ENCODE peak calls at places on chromosomes 2 and 18, in five cellular contexts. L is AG04450, I is K562, R is breast epithelium, M is choroid plexus epithelial cell. F is an unnamed sample.

GRCh38 chr18:73446502-73446901 is 578.7 kb upstream of the NETO1 start:
- DNase-seq in R (no peak), L (no peak), M (no peak), I (no peak), F (no peak)

GRCh38 chr2:164910091-164910899 is 45.0 kb downstream of the SLC38A11 start:
- DNase-seq in L (peak), I (peak), R (no peak), M (peak), F (no peak)

GRCh38 chr18:58097127-58097906 is 53.3 kb downstream of the NEDD4L start:
- DNase-seq in M (no peak), R (no peak), I (no peak), L (no peak), F (no peak)

GRCh38 chr2:8312861-8313768 is 368.7 kb upstream of the ID2 start:
- DNase-seq in M (no peak), I (peak), R (no peak), L (no peak), F (no peak)

GRCh38 chr2:63660060-63660459 is 71.3 kb downstream of the MDH1 start:
- DNase-seq in R (no peak), I (no peak), M (no peak), L (no peak), F (no peak)

GRCh38 chr2:198440833-198441232 is 636.4 kb downstream of the PLCL1 start:
- DNase-seq in I (no peak), M (no peak), L (no peak), R (no peak), F (no peak)

GRCh38 chr2:42614838-42615237 is 46.4 kb downstream of the MTA3 start:
- DNase-seq in I (no peak), R (no peak), L (no peak), M (no peak), F (no peak)

GRCh38 chr2:109067829-109068152 is 61.2 kb upstream of the SH3RF3 start:
- DNase-seq in M (no peak), R (no peak), I (no peak), L (no peak), F (no peak)

GRCh38 chr2:191637182-191638078 is 40.5 kb upstream of the NABP1 start:
- DNase-seq in L (no peak), I (peak), R (no peak), M (peak), F (no peak)

GRCh38 chr2:37877457-37878315 is 47.4 kb upstream of the RMDN2 start:
- DNase-seq in L (no peak), I (peak), M (peak), R (no peak), F (no peak)

GRCh38 chr2:148643998-148644884 is at the start of gene EPC2:
- DNase-seq in I (peak), M (peak), R (peak), L (peak), F (no peak)

GRCh38 chr2:207341816-207342215 is 176.1 kb upstream of the KLF7 start:
- DNase-seq in I (peak), R (no peak), M (peak), L (no peak), F (no peak)

GRCh38 chr2:240297553-240298315 is 137.7 kb upstream of the GPC1 start:
- DNase-seq in L (no peak), I (no peak), M (no peak), R (no peak), F (no peak)

DNA sequence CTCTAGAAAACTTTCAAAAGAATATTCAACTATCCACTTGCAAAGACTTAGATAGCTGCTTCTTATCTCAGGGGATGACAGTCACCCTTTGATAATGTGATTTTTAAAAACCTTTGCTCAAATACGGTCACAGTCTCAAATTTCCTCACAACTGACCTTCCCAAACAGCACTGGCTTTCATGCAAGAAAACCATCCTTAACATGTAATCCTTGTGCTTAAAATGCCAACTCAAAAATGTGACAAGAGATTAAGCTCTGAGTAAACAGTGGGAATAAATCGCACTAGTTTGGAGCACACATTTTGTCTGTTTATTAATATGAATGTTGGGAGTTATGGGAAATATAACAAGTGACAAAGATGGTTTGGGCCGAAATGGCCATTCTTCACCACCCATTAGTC is 87.5 kb upstream of the CCBE1 start:
- DNase-seq in R (no peak), L (no peak), I (no peak), M (no peak), F (no peak)
- H3K4me3 ChIP-seq in R (no peak), L (no peak), I (no peak), M (no peak), F (no peak)

GRCh38 chr2:529425-529824 is 147.8 kb downstream of the TMEM18 start:
- DNase-seq in L (no peak), I (peak), M (peak), R (no peak), F (no peak)
- TF ChIP-seq CTCF in L (no peak), I (peak), M (peak), R (peak), F (no peak)

GRCh38 chr2:122481244-122481622 is 725.8 kb downstream of the TSN start:
- DNase-seq in M (no peak), L (no peak), R (no peak), I (no peak), F (no peak)
- H3K4me3 ChIP-seq in M (no peak), L (no peak), R (no peak), I (no peak), F (no peak)

GRCh38 chr2:84373866-84374265 is 85.2 kb downstream of the SUCLG1 start:
- DNase-seq in I (no peak), R (no peak), M (no peak), L (no peak), F (no peak)

GRCh38 chr2:84378960-84379359 is 80.1 kb downstream of the SUCLG1 start:
- DNase-seq in R (no peak), M (no peak), L (no peak), I (no peak), F (no peak)

GRCh38 chr2:84375020-84375419 is 84.1 kb downstream of the SUCLG1 start:
- DNase-seq in I (no peak), L (no peak), M (no peak), R (no peak), F (no peak)

DNA sequence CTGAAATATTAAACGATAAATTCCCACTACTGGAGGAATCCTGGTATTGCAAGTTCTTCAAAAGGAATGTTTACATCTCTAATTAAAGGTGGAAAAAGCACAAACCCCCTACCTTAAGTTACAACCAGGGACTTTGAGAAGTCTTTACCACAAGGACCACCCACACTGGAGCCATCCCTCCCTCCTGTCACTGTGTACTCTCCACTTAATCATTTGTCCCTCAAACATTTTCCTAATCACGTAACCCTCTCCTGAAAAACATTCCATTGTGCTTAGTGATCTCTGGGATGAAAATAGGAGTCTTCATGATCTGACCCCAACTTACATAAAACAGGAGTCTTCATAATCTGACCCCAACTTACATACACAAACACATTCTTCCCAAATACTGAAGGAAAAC is 85.7 kb downstream of the SUCLG1 start:
- DNase-seq in R (no peak), I (no peak), L (no peak), M (no peak), F (no peak)
- TF ChIP-seq CTCF in R (no peak), I (no peak), L (no peak), M (no peak), F (no peak)

GRCh38 chr2:61969376-61969775 is 63.9 kb downstream of the COMMD1 start:
- DNase-seq in M (no peak), L (no peak), R (no peak), I (no peak), F (no peak)

GRCh38 chr2:61966087-61966727 is 60.7 kb downstream of the COMMD1 start:
- DNase-seq in M (no peak), I (no peak), L (no peak), R (no peak), F (no peak)

GRCh38 chr2:61967262-61967661 is 61.8 kb downstream of the COMMD1 start:
- DNase-seq in M (peak), I (no peak), R (no peak), L (no peak), F (no peak)

GRCh38 chr2:61970807-61971556 is 65.5 kb downstream of the COMMD1 start:
- DNase-seq in I (peak), M (no peak), R (peak), L (no peak), F (no peak)
- H3K4me3 ChIP-seq in I (no peak), M (no peak), R (peak), L (no peak), F (no peak)

F was measured in AG04449.